ENCODE peak calls at places on chromosomes 2 and 18, in four cellular contexts. F, M, B and C are unnamed samples.

GRCh38 chr2:183068561-183068960 is 10.0 kb upstream of the DUSP19 start:
- DNase-seq in B (no peak), M (no peak), F (no peak), C (no peak)

GRCh38 chr2:113005030-113005509 is at the start of gene IL36A:
- DNase-seq in M (no peak), F (no peak), B (no peak), C (no peak)

GRCh38 chr2:100791936-100792308 is 28.0 kb upstream of the NPAS2 start:
- DNase-seq in M (no peak), B (no peak), F (no peak), C (no peak)

GRCh38 chr2:14401838-14402237 is 230.7 kb upstream of the LRATD1 start:
- DNase-seq in M (no peak), B (no peak), F (no peak), C (no peak)

GRCh38 chr2:238136820-238137537 is 1.5 kb upstream of the KLHL30 start:
- DNase-seq in F (peak; percentile 9), M (peak; percentile 82), B (peak; percentile 90), C (no peak)

GRCh38 chr18:49486617-49486958 is 446 bp downstream of the C18orf32 start:
- DNase-seq in M (peak; percentile 17), B (no peak), F (peak; percentile 19), C (no peak)

GRCh38 chr2:39603436-39603835 is 62.3 kb upstream of the TMEM178A start:
- DNase-seq in F (no peak), B (no peak), M (peak; percentile 90), C (no peak)

GRCh38 chr2:182445566-182445965 is 18.7 kb upstream of the PDE1A start:
- DNase-seq in M (peak; percentile 26), B (no peak), F (peak; percentile 27), C (no peak)

GRCh38 chr2:233210843-233211600 is 40.5 kb upstream of the ATG16L1 start:
- DNase-seq in F (peak; percentile 93), M (peak; percentile 95), B (peak; percentile 84), C (no peak)

GRCh38 chr2:110874565-110875383 is 142.4 kb downstream of the ACOXL start:
- DNase-seq in M (no peak), F (peak; percentile 5), B (no peak), C (no peak)

GRCh38 chr2:57429821-57430220 is 616.8 kb upstream of the VRK2 start:
- DNase-seq in M (no peak), F (no peak), B (no peak), C (no peak)

GRCh38 chr2:105239924-105240323 is 1.6 kb upstream of the GPR45 start:
- DNase-seq in B (no peak), F (peak; percentile 97), M (peak; percentile 76), C (no peak)

GRCh38 chr18:59639821-59640220 is 57.4 kb downstream of the CCBE1 start:
- DNase-seq in M (no peak), B (no peak), F (no peak), C (no peak)

GRCh38 chr18:45517181-45517741 is 98.0 kb upstream of the SLC14A2 start:
- DNase-seq in F (peak; percentile 79), M (no peak), B (peak; percentile 78), C (no peak)

GRCh38 chr2:209772316-209772715 is 684 bp downstream of the UNC80 start:
- DNase-seq in M (no peak), B (no peak), F (no peak), C (no peak)

GRCh38 chr2:64831134-64831976 is 157.8 kb upstream of the SLC1A4 start:
- DNase-seq in B (peak; percentile 93), F (peak; percentile 88), M (peak; percentile 93), C (no peak)

GRCh38 chr2:85246348-85246747 is 81.4 kb downstream of the TGOLN2 start:
- DNase-seq in F (no peak), B (no peak), M (no peak), C (no peak)

GRCh38 chr2:42841344-42841743 is 49.0 kb upstream of the HAAO start:
- DNase-seq in F (no peak), M (no peak), B (no peak), C (no peak)

GRCh38 chr18:73245345-73245744 is 377.6 kb upstream of the NETO1 start:
- DNase-seq in F (no peak), B (no peak), M (no peak), C (no peak)

GRCh38 chr2:107635883-107636282 is 190.8 kb upstream of the RGPD4 start:
- DNase-seq in B (no peak), M (peak; percentile 64), F (peak; percentile 95), C (no peak)

GRCh38 chr2:107747964-107748583 is 78.6 kb upstream of the RGPD4 start:
- DNase-seq in B (no peak), M (no peak), F (no peak), C (no peak)

GRCh38 chr2:176976766-176977165 is 235.8 kb upstream of the HNRNPA3 start:
- DNase-seq in B (no peak), M (no peak), F (no peak), C (no peak)

GRCh38 chr2:178414266-178415247 is 36.4 kb downstream of the PRKRA start:
- DNase-seq in M (peak; percentile 96), F (peak; percentile 92), B (peak; percentile 95), C (peak; percentile 89)

GRCh38 chr2:236073246-236073645 is 94.9 kb downstream of the GBX2 start:
- DNase-seq in F (no peak), M (no peak), B (no peak), C (no peak)

GRCh38 chr2:142710336-142710735 is 167.1 kb upstream of the KYNU start:
- DNase-seq in M (no peak), F (no peak), B (no peak), C (no peak)

GRCh38 chr2:239349448-239350135 is 51.2 kb downstream of the HDAC4 start:
- DNase-seq in M (no peak), F (no peak), B (peak; percentile 61), C (no peak)

GRCh38 chr2:215277942-215278341 is 33.9 kb upstream of the ATIC start:
- DNase-seq in M (no peak), B (no peak), F (peak; percentile 48), C (no peak)

GRCh38 chr2:215274829-215275228 is 37.0 kb upstream of the ATIC start:
- DNase-seq in B (no peak), M (no peak), F (no peak), C (no peak)

GRCh38 chr2:215272918-215273317 is 38.9 kb upstream of the ATIC start:
- DNase-seq in F (no peak), B (no peak), M (no peak), C (no peak)

GRCh38 chr2:215271466-215271865 is 40.4 kb upstream of the ATIC start:
- DNase-seq in F (no peak), B (no peak), M (no peak), C (no peak)

GRCh38 chr2:215275819-215276218 is 36.0 kb upstream of the ATIC start:
- DNase-seq in M (no peak), F (no peak), B (no peak), C (no peak)
- TF ChIP-seq CTCF in M (no peak), F (no peak), B (no peak), C (no peak)

DNA sequence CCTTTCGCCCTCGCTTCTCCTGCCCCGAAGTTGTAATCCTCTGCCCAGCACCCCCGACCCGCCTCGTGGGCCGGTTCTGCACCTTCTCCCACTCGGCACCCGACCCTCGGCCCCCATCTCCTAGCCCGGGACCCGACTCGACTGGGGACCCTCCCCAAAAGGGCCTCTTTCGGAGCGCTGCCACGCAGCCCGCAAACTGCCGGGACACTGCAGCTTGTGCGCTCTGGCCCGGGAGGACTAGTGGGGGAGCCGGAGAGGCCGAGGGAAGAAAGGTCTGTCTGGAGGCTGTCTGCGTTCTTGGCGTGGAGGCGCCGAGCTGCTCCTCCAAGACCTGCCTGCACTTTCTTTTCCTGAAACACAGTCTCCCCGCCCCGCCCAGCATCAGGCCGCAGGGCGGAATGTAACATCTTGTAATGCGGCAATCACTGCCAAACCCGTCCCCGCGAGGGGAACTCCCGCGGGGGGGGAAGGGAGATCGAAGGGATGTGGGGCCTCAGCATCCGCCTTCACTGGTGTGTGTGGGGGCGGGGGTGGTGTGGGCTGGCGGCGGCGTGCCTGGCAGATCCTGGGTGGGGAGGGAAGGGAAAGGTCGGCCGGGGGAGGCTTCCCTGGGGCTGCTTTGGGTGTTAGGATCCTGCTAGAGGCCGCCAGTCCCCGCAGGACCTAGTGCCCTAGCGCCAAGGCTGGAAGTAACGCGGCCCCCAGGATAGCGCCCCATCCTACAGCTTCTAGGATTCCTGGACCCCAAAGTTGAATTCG is 7.4 kb downstream of the DLX2 start:
- DNase-seq in M (peak; percentile 82), F (peak; percentile 68), B (peak; percentile 66), C (peak; percentile 78)
- TF ChIP-seq CTCF in M (no peak), F (no peak), B (no peak), C (no peak)

DNA sequence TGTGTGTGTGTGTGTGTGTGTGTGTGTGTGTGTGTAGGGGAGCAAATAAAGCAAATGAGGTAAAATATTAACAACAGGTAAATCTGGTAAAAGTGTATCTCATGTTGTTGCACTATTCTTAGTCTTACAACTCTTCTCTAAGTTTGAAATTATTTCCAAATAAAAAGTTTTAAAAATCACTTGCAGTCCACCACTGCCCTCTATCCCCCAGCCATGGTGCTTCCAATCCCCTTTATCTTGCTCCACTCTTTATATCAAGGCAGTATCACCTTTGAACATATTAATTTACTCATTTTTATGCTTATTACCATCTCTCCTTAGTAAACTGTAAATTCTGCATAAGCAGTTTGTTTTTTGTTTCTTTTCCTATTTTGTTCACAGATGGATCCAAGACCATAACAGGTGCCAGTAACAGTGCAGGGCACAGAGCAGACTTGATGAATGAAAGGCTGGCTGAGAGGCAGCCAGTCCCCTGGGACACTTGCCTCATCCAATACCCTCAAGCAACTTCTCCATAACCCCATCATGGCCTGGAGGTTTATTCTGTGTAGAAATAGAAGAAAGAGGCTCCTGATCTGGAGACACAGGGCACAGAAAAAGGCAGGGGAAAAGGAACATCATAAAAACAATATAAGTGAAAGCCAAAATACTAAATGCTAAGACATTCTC is 67.6 kb downstream of the LDAH start:
- DNase-seq in B (no peak), F (no peak), M (peak; percentile 6), C (no peak)
- TF ChIP-seq CTCF in B (no peak), F (peak; percentile 13), M (peak; percentile 25), C (no peak)

GRCh38 chr2:219297766-219298456 is 11.3 kb downstream of the PTPRN start:
- DNase-seq in M (no peak), F (no peak), B (no peak), C (peak; percentile 53)
- TF ChIP-seq CTCF in M (peak; percentile 25), F (peak; percentile 29), B (no peak), C (no peak)

GRCh38 chr2:217947341-217948316 is 55.2 kb downstream of the TNS1 start:
- DNase-seq in M (no peak), F (no peak), B (no peak), C (no peak)
- TF ChIP-seq CTCF in M (no peak), F (no peak), B (no peak), C (no peak)

GRCh38 chr2:66017763-66018162 is 417.2 kb upstream of the MEIS1 start:
- DNase-seq in M (no peak), F (no peak), B (no peak), C (no peak)

GRCh38 chr2:66014450-66014849 is 420.5 kb upstream of the MEIS1 start:
- DNase-seq in B (no peak), M (no peak), F (no peak), C (no peak)

GRCh38 chr2:66013456-66013855 is 421.5 kb upstream of the MEIS1 start:
- DNase-seq in M (no peak), F (no peak), B (no peak), C (no peak)
- TF ChIP-seq CTCF in M (no peak), F (no peak), B (peak; percentile 29), C (peak; percentile 53)